ENCODE peak calls at places on chromosomes 7 and 10, in five cellular contexts. One of them, this sample, is unnamed.

GRCh38 chr10:59967079-59967478 is 60.7 kb upstream of the CCDC6 start:
- DNase-seq in CD4-positive, alpha-beta T cell: no peak
- DNase-seq in psoas muscle: no peak
- DNase-seq in thoracic aorta: no peak
- DNase-seq in fibroblast of pulmonary artery: no peak
- DNase-seq in this sample: no peak

GRCh38 chr7:134724606-134725005 is 54.8 kb upstream of the CALD1 start:
- DNase-seq in CD4-positive, alpha-beta T cell: no peak
- DNase-seq in psoas muscle: no peak
- DNase-seq in thoracic aorta: no peak
- DNase-seq in fibroblast of pulmonary artery: peak
- DNase-seq in this sample: no peak

GRCh38 chr7:2175514-2175913 is 57.2 kb downstream of the MAD1L1 start:
- DNase-seq in CD4-positive, alpha-beta T cell: no peak
- DNase-seq in psoas muscle: no peak
- DNase-seq in thoracic aorta: no peak
- DNase-seq in fibroblast of pulmonary artery: peak
- DNase-seq in this sample: no peak

GRCh38 chr10:49058341-49059255 is 56.7 kb downstream of the VSTM4 start:
- DNase-seq in CD4-positive, alpha-beta T cell: no peak
- DNase-seq in psoas muscle: peak
- DNase-seq in thoracic aorta: no peak
- DNase-seq in fibroblast of pulmonary artery: no peak
- DNase-seq in this sample: no peak

GRCh38 chr10:28684986-28685580 is 7.8 kb downstream of the BAMBI start:
- DNase-seq in CD4-positive, alpha-beta T cell: no peak
- DNase-seq in psoas muscle: no peak
- DNase-seq in thoracic aorta: no peak
- DNase-seq in fibroblast of pulmonary artery: no peak
- DNase-seq in this sample: no peak

GRCh38 chr7:37216156-37216839 is 232.4 kb downstream of the ELMO1 start:
- DNase-seq in CD4-positive, alpha-beta T cell: no peak
- DNase-seq in psoas muscle: no peak
- DNase-seq in thoracic aorta: no peak
- DNase-seq in fibroblast of pulmonary artery: peak
- DNase-seq in this sample: no peak

GRCh38 chr7:28408105-28408973 is 4.0 kb upstream of the CREB5 start:
- DNase-seq in CD4-positive, alpha-beta T cell: no peak
- DNase-seq in psoas muscle: peak
- DNase-seq in thoracic aorta: peak
- DNase-seq in fibroblast of pulmonary artery: no peak
- DNase-seq in this sample: no peak

GRCh38 chr10:11225935-11226334 is 208.3 kb downstream of the CELF2 start:
- DNase-seq in CD4-positive, alpha-beta T cell: peak
- DNase-seq in psoas muscle: no peak
- DNase-seq in thoracic aorta: no peak
- DNase-seq in fibroblast of pulmonary artery: no peak
- DNase-seq in this sample: no peak

GRCh38 chr7:33418251-33418701 is 288.9 kb downstream of the BBS9 start:
- DNase-seq in CD4-positive, alpha-beta T cell: no peak
- DNase-seq in psoas muscle: no peak
- DNase-seq in thoracic aorta: no peak
- DNase-seq in fibroblast of pulmonary artery: peak
- DNase-seq in this sample: no peak

GRCh38 chr7:16004661-16005060 is 318.2 kb upstream of the MEOX2 start:
- DNase-seq in CD4-positive, alpha-beta T cell: no peak
- DNase-seq in psoas muscle: no peak
- DNase-seq in thoracic aorta: no peak
- DNase-seq in fibroblast of pulmonary artery: no peak
- DNase-seq in this sample: no peak

GRCh38 chr7:79090543-79090942 is 362.9 kb downstream of the MAGI2 start:
- DNase-seq in CD4-positive, alpha-beta T cell: no peak
- DNase-seq in psoas muscle: no peak
- DNase-seq in thoracic aorta: no peak
- DNase-seq in fibroblast of pulmonary artery: peak
- DNase-seq in this sample: no peak

DNA sequence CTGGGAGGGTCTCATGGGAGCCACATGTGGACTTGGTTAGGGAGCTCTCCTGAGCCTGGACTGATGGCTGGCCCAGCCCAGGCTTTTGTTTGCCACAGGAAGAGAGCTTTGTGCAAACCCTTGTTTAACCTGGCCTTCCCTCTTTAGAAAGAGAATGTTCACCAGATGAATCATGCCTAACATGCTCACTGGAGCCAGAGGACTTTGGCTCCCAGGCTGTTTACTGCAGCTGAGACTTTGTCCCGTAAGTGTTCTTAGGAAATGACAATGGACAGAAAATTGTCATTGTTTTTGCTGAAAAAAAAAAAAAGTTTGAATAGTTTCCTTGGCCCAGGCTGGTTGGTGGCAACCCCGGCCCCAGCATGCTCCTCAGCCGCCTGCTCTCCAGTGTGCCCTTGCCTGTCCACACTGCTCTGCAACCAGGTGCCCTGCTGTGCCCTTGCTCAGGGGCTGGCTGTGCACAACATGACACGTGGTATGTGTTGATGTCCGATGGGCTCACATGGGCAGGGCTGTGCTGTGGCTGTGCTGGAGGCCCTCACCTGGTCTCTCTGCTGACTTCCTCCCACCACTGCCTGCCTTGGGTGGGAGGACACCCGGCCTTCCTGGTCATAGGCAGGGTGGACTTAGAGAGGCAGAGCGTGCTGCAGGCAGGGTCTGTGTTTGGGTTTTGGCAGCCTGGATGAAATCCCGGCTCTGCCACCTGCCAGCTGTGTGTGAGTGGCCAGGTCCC is 215.3 kb upstream of the ZNF32 start:
- DNase-seq in CD4-positive, alpha-beta T cell: no peak
- DNase-seq in psoas muscle: peak
- DNase-seq in thoracic aorta: no peak
- DNase-seq in fibroblast of pulmonary artery: peak
- DNase-seq in this sample: no peak
- TF ChIP-seq CTCF in CD4-positive, alpha-beta T cell: no peak
- TF ChIP-seq CTCF in psoas muscle: no peak
- TF ChIP-seq CTCF in thoracic aorta: no peak
- TF ChIP-seq CTCF in fibroblast of pulmonary artery: no peak
- TF ChIP-seq CTCF in this sample: no peak

GRCh38 chr7:123748171-123748733 is 551 bp downstream of the WASL start:
- DNase-seq in CD4-positive, alpha-beta T cell: peak
- DNase-seq in psoas muscle: peak
- DNase-seq in thoracic aorta: peak
- DNase-seq in fibroblast of pulmonary artery: peak
- DNase-seq in this sample: peak

GRCh38 chr7:123747620-123748141 is 1.1 kb downstream of the WASL start:
- DNase-seq in CD4-positive, alpha-beta T cell: no peak
- DNase-seq in psoas muscle: peak
- DNase-seq in thoracic aorta: peak
- DNase-seq in fibroblast of pulmonary artery: peak
- DNase-seq in this sample: peak

GRCh38 chr7:123748734-123749536 is at the start of gene WASL:
- DNase-seq in CD4-positive, alpha-beta T cell: peak
- DNase-seq in psoas muscle: peak
- DNase-seq in thoracic aorta: peak
- DNase-seq in fibroblast of pulmonary artery: peak
- DNase-seq in this sample: peak

GRCh38 chr7:123750389-123751230 is 1.8 kb upstream of the WASL start:
- DNase-seq in CD4-positive, alpha-beta T cell: no peak
- DNase-seq in psoas muscle: no peak
- DNase-seq in thoracic aorta: no peak
- DNase-seq in fibroblast of pulmonary artery: no peak
- DNase-seq in this sample: no peak

GRCh38 chr7:123749537-123749857 is 694 bp upstream of the WASL start:
- DNase-seq in CD4-positive, alpha-beta T cell: peak
- DNase-seq in psoas muscle: peak
- DNase-seq in thoracic aorta: no peak
- DNase-seq in fibroblast of pulmonary artery: peak
- DNase-seq in this sample: no peak
- TF ChIP-seq CTCF in CD4-positive, alpha-beta T cell: no peak
- TF ChIP-seq CTCF in psoas muscle: no peak
- TF ChIP-seq CTCF in thoracic aorta: no peak
- TF ChIP-seq CTCF in fibroblast of pulmonary artery: peak
- TF ChIP-seq CTCF in this sample: no peak

GRCh38 chr10:99629625-99629978 is 9.4 kb upstream of the SLC25A28 start:
- DNase-seq in CD4-positive, alpha-beta T cell: no peak
- DNase-seq in psoas muscle: no peak
- DNase-seq in thoracic aorta: no peak
- DNase-seq in fibroblast of pulmonary artery: no peak
- DNase-seq in this sample: no peak

GRCh38 chr10:99628923-99629624 is 8.8 kb upstream of the SLC25A28 start:
- DNase-seq in CD4-positive, alpha-beta T cell: no peak
- DNase-seq in psoas muscle: no peak
- DNase-seq in thoracic aorta: no peak
- DNase-seq in fibroblast of pulmonary artery: no peak
- DNase-seq in this sample: no peak

GRCh38 chr10:99630991-99631390 is 10.8 kb upstream of the SLC25A28 start:
- DNase-seq in CD4-positive, alpha-beta T cell: no peak
- DNase-seq in psoas muscle: no peak
- DNase-seq in thoracic aorta: no peak
- DNase-seq in fibroblast of pulmonary artery: peak
- DNase-seq in this sample: no peak

GRCh38 chr10:99631496-99631895 is 11.3 kb upstream of the SLC25A28 start:
- DNase-seq in CD4-positive, alpha-beta T cell: no peak
- DNase-seq in psoas muscle: no peak
- DNase-seq in thoracic aorta: no peak
- DNase-seq in fibroblast of pulmonary artery: peak
- DNase-seq in this sample: no peak

GRCh38 chr10:99630439-99630838 is 10.2 kb upstream of the SLC25A28 start:
- DNase-seq in CD4-positive, alpha-beta T cell: no peak
- DNase-seq in psoas muscle: no peak
- DNase-seq in thoracic aorta: no peak
- DNase-seq in fibroblast of pulmonary artery: peak
- DNase-seq in this sample: no peak
- TF ChIP-seq CTCF in CD4-positive, alpha-beta T cell: no peak
- TF ChIP-seq CTCF in psoas muscle: peak
- TF ChIP-seq CTCF in thoracic aorta: no peak
- TF ChIP-seq CTCF in fibroblast of pulmonary artery: peak
- TF ChIP-seq CTCF in this sample: no peak

GRCh38 chr10:96473866-96474265 is 39.9 kb downstream of the TLL2 start:
- DNase-seq in CD4-positive, alpha-beta T cell: no peak
- DNase-seq in psoas muscle: no peak
- DNase-seq in thoracic aorta: no peak
- DNase-seq in fibroblast of pulmonary artery: no peak
- DNase-seq in this sample: no peak

GRCh38 chr10:96468845-96469244 is 44.9 kb downstream of the TLL2 start:
- DNase-seq in CD4-positive, alpha-beta T cell: no peak
- DNase-seq in psoas muscle: no peak
- DNase-seq in thoracic aorta: no peak
- DNase-seq in fibroblast of pulmonary artery: no peak
- DNase-seq in this sample: no peak

GRCh38 chr10:96465599-96465998 is 48.1 kb downstream of the TLL2 start:
- DNase-seq in CD4-positive, alpha-beta T cell: no peak
- DNase-seq in psoas muscle: no peak
- DNase-seq in thoracic aorta: no peak
- DNase-seq in fibroblast of pulmonary artery: no peak
- DNase-seq in this sample: no peak

DNA sequence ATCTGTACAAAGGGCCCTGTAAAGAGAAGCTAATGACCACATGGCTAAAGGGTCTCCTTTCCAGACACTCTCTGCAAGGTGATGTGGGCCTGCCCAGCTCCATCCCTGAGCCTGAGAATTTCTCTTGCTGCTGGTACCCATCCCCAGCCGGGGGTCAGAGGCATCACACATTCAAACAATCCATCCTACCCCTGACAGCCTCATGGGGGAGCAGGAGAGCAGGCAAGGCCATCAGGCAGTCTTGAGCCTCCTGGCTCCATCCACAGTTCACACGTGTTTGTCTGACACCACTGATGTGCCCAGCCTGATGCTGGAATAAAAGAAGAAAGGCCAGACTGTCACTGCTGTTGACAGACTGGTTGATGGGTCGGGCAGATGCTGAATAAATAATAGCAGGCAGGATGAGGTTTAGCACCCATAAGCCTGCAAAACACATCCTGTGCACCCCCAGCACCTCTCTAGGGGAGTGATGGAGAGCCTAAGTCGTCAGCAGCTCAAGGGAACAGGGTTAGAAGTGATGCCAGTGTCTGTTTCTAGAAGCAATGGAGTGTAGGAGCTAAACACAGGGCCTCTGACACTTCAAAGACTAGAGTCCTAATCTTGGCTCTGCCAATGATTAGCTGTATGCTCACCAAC is 43.5 kb downstream of the TLL2 start:
- DNase-seq in CD4-positive, alpha-beta T cell: no peak
- DNase-seq in psoas muscle: no peak
- DNase-seq in thoracic aorta: no peak
- DNase-seq in fibroblast of pulmonary artery: peak
- DNase-seq in this sample: no peak
- TF ChIP-seq CTCF in CD4-positive, alpha-beta T cell: peak
- TF ChIP-seq CTCF in psoas muscle: peak
- TF ChIP-seq CTCF in thoracic aorta: no peak
- TF ChIP-seq CTCF in fibroblast of pulmonary artery: peak
- TF ChIP-seq CTCF in this sample: no peak